ENCODE peak calls at places on chromosomes 1 and 21, in five cellular contexts. One of them, this sample, is unnamed.

GRCh38 chr1:27632387-27633297 is 2.3 kb downstream of the FGR start:
- DNase-seq in A549: no peak
- DNase-seq in neural progenitor cell: no peak
- DNase-seq in tibial artery: no peak
- DNase-seq in lower lobe of right lung: no peak
- DNase-seq in this sample: no peak

GRCh38 chr1:99445486-99445885 is 181.2 kb downstream of the PLPPR4 start:
- DNase-seq in lower lobe of right lung: no peak
- DNase-seq in A549: no peak
- DNase-seq in tibial artery: no peak
- DNase-seq in neural progenitor cell: no peak
- DNase-seq in this sample: no peak

GRCh38 chr1:150021191-150021688 is 10.7 kb upstream of the OTUD7B start:
- DNase-seq in neural progenitor cell: no peak
- DNase-seq in tibial artery: no peak
- DNase-seq in A549: peak; percentile 49
- DNase-seq in lower lobe of right lung: no peak
- DNase-seq in this sample: peak; percentile 79

GRCh38 chr1:172167801-172168596 is 252.5 kb upstream of the C1orf105 start:
- DNase-seq in neural progenitor cell: no peak
- DNase-seq in tibial artery: no peak
- DNase-seq in lower lobe of right lung: no peak
- DNase-seq in A549: no peak
- DNase-seq in this sample: no peak

GRCh38 chr1:86913399-86913895 is 479 bp downstream of the SELENOF start:
- DNase-seq in tibial artery: no peak
- DNase-seq in A549: peak; percentile 2
- DNase-seq in neural progenitor cell: peak; percentile 45
- DNase-seq in lower lobe of right lung: no peak
- DNase-seq in this sample: no peak

GRCh38 chr1:211698161-211699026 is 23.0 kb upstream of the NEK2 start:
- DNase-seq in lower lobe of right lung: peak; percentile 91
- DNase-seq in A549: peak; percentile 81
- DNase-seq in neural progenitor cell: peak; percentile 84
- DNase-seq in tibial artery: peak; percentile 68
- DNase-seq in this sample: peak; percentile 91

GRCh38 chr1:154171880-154172279 is 17.0 kb upstream of the NUP210L start:
- DNase-seq in tibial artery: no peak
- DNase-seq in A549: no peak
- DNase-seq in lower lobe of right lung: no peak
- DNase-seq in neural progenitor cell: no peak
- DNase-seq in this sample: no peak

GRCh38 chr1:190138711-190139110 is 339.0 kb downstream of the BRINP3 start:
- DNase-seq in A549: no peak
- DNase-seq in lower lobe of right lung: no peak
- DNase-seq in neural progenitor cell: peak; percentile 8
- DNase-seq in tibial artery: no peak
- DNase-seq in this sample: no peak

GRCh38 chr1:215526147-215526845 is 40.8 kb upstream of the KCTD3 start:
- DNase-seq in lower lobe of right lung: no peak
- DNase-seq in A549: peak; percentile 52
- DNase-seq in neural progenitor cell: peak; percentile 59
- DNase-seq in tibial artery: no peak
- DNase-seq in this sample: no peak

GRCh38 chr1:59947047-59947938 is 20.7 kb upstream of the CYP2J2 start:
- DNase-seq in neural progenitor cell: peak; percentile 81
- DNase-seq in tibial artery: peak; percentile 33
- DNase-seq in A549: peak; percentile 52
- DNase-seq in lower lobe of right lung: peak; percentile 51
- DNase-seq in this sample: peak; percentile 66

GRCh38 chr21:44802396-44803153 is 955 bp upstream of the UBE2G2 start:
- DNase-seq in tibial artery: no peak
- DNase-seq in lower lobe of right lung: no peak
- DNase-seq in A549: no peak
- DNase-seq in neural progenitor cell: peak; percentile 72
- DNase-seq in this sample: no peak

GRCh38 chr1:184753608-184754478 is 815 bp downstream of the EDEM3 start:
- DNase-seq in lower lobe of right lung: peak; percentile 71
- DNase-seq in A549: peak; percentile 21
- DNase-seq in neural progenitor cell: peak; percentile 79
- DNase-seq in tibial artery: peak; percentile 23
- DNase-seq in this sample: peak; percentile 64

GRCh38 chr1:10824821-10825540 is 28.5 kb upstream of the CASZ1 start:
- DNase-seq in A549: peak; percentile 27
- DNase-seq in lower lobe of right lung: no peak
- DNase-seq in tibial artery: no peak
- DNase-seq in neural progenitor cell: no peak
- DNase-seq in this sample: no peak

GRCh38 chr1:200346744-200347143 is 63.1 kb downstream of the ZNF281 start:
- DNase-seq in A549: no peak
- DNase-seq in lower lobe of right lung: no peak
- DNase-seq in neural progenitor cell: no peak
- DNase-seq in tibial artery: no peak
- DNase-seq in this sample: no peak

GRCh38 chr1:10519016-10519417 is 44.3 kb downstream of the PEX14 start:
- DNase-seq in neural progenitor cell: peak; percentile 72
- DNase-seq in lower lobe of right lung: no peak
- DNase-seq in A549: no peak
- DNase-seq in tibial artery: no peak
- DNase-seq in this sample: no peak

GRCh38 chr21:33931799-33932390 is 16.3 kb upstream of the ATP5PO start:
- DNase-seq in A549: no peak
- DNase-seq in tibial artery: no peak
- DNase-seq in lower lobe of right lung: no peak
- DNase-seq in neural progenitor cell: no peak
- DNase-seq in this sample: no peak

GRCh38 chr1:46547481-46548383 is 3.7 kb downstream of the KNCN start:
- DNase-seq in A549: peak; percentile 56
- DNase-seq in tibial artery: peak; percentile 17
- DNase-seq in lower lobe of right lung: no peak
- DNase-seq in neural progenitor cell: peak; percentile 78
- DNase-seq in this sample: no peak

GRCh38 chr1:84344286-84344685 is 42.8 kb downstream of the SAMD13 start:
- DNase-seq in neural progenitor cell: no peak
- DNase-seq in lower lobe of right lung: peak; percentile 53
- DNase-seq in A549: no peak
- DNase-seq in tibial artery: no peak
- DNase-seq in this sample: no peak

GRCh38 chr1:84859866-84860265 is 33.1 kb downstream of the LPAR3 start:
- DNase-seq in neural progenitor cell: no peak
- DNase-seq in lower lobe of right lung: no peak
- DNase-seq in A549: no peak
- DNase-seq in tibial artery: no peak
- DNase-seq in this sample: no peak

GRCh38 chr21:41188476-41189146 is 20.7 kb downstream of the BACE2 start:
- DNase-seq in A549: no peak
- DNase-seq in lower lobe of right lung: no peak
- DNase-seq in tibial artery: no peak
- DNase-seq in neural progenitor cell: no peak
- DNase-seq in this sample: no peak

GRCh38 chr1:99738858-99739465 is 27.5 kb downstream of the FRRS1 start:
- DNase-seq in neural progenitor cell: no peak
- DNase-seq in lower lobe of right lung: no peak
- DNase-seq in A549: peak; percentile 2
- DNase-seq in tibial artery: no peak
- DNase-seq in this sample: peak; percentile 63

GRCh38 chr1:156788136-156788535 is 20.8 kb downstream of the PRCC start:
- DNase-seq in lower lobe of right lung: no peak
- DNase-seq in tibial artery: no peak
- DNase-seq in neural progenitor cell: no peak
- DNase-seq in A549: no peak
- DNase-seq in this sample: no peak
- TF ChIP-seq CTCF in lower lobe of right lung: no peak
- TF ChIP-seq CTCF in tibial artery: no peak
- TF ChIP-seq CTCF in neural progenitor cell: no peak
- TF ChIP-seq CTCF in A549: no peak
- TF ChIP-seq CTCF in this sample: no peak

DNA sequence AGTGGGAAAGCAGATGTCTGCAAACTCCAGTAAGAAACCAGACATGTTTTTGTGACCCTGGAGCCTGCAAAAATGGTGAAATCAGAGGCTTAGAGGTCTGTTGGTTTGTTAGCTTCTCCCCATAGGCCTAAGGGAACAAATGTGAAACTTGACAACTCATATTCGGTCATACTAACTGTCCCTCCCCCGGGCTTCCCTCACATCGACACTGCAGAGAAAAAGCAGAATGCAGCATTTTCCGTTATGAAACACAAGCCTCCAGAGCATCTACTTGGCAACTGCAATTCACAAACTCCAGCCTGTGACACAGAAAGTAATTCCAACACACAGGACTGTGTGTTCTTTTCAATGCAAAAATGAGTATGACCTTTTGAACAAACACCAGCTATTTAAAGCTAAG is 3.7 kb downstream of the KCNA2 start:
- DNase-seq in A549: no peak
- DNase-seq in neural progenitor cell: no peak
- DNase-seq in tibial artery: no peak
- DNase-seq in lower lobe of right lung: no peak
- DNase-seq in this sample: no peak
- H3K4me3 ChIP-seq in A549: no peak overlapping the region
- H3K4me3 ChIP-seq in neural progenitor cell: no peak overlapping the region
- H3K4me3 ChIP-seq in tibial artery: no peak overlapping the region
- H3K4me3 ChIP-seq in lower lobe of right lung: no peak overlapping the region
- H3K4me3 ChIP-seq in this sample: no peak overlapping the region

DNA sequence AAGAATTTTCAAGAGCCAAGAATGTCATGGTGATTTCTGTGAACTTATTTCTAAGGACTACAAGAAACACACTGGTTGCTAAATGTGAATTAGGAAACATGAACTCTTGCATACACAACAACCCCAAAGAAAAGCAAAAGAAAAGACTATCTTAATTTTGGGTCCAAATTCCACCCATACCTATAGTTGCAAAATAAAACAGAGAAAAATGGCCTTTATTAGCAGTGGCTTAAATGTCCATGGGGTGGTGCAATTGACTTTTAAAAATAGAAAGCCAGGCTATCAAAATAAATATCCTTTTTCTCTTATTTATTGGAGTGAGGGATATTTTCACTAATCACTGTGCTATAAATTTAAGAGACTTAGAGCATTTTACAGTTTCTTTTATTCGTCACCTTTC is 80.9 kb upstream of the DPYD start:
- DNase-seq in A549: peak; percentile 28
- DNase-seq in tibial artery: no peak
- DNase-seq in lower lobe of right lung: no peak
- DNase-seq in neural progenitor cell: no peak
- DNase-seq in this sample: no peak
- TF ChIP-seq CTCF in A549: peak; percentile 50
- TF ChIP-seq CTCF in tibial artery: peak; percentile 20
- TF ChIP-seq CTCF in lower lobe of right lung: no peak
- TF ChIP-seq CTCF in neural progenitor cell: no peak
- TF ChIP-seq CTCF in this sample: no peak

GRCh38 chr1:152189657-152190442 is 30.8 kb upstream of the RPTN start:
- DNase-seq in A549: peak; percentile 83
- DNase-seq in neural progenitor cell: peak; percentile 57
- DNase-seq in lower lobe of right lung: peak; percentile 74
- DNase-seq in tibial artery: peak; percentile 58
- DNase-seq in this sample: peak; percentile 54
- H3K4me3 ChIP-seq in A549: peak overlapping the region; percentile 80
- H3K4me3 ChIP-seq in neural progenitor cell: no peak overlapping the region
- H3K4me3 ChIP-seq in lower lobe of right lung: peak overlapping the region; percentile 62
- H3K4me3 ChIP-seq in tibial artery: peak overlapping the region; percentile 48
- H3K4me3 ChIP-seq in this sample: peak overlapping the region; percentile 41

DNA sequence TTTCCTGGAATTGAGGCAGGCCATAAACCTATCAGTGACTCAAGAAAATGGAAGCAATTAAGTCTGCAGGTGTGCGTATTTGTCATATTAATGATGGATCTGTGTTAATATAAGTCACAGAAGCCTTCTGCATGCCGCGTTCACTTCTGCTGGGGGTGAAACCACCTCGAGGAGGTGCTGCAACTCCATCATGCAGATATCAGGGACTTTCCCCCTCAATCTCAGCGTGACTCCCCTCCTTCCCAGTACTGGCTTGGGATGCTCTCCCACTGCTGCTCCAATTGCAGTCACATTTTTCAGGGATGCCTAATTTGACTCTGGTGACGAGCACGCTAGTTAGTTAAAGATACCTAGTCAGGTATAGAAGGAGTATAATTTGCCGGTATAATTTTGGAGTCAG is 87.5 kb downstream of the ASTN1 start:
- DNase-seq in A549: no peak
- DNase-seq in tibial artery: no peak
- DNase-seq in lower lobe of right lung: no peak
- DNase-seq in neural progenitor cell: no peak
- DNase-seq in this sample: no peak
- TF ChIP-seq CTCF in A549: no peak
- TF ChIP-seq CTCF in tibial artery: no peak
- TF ChIP-seq CTCF in lower lobe of right lung: no peak
- TF ChIP-seq CTCF in neural progenitor cell: no peak
- TF ChIP-seq CTCF in this sample: no peak

GRCh38 chr1:243487036-243487648 is 231.3 kb downstream of the SDCCAG8 start:
- DNase-seq in A549: no peak
- DNase-seq in neural progenitor cell: no peak
- DNase-seq in tibial artery: no peak
- DNase-seq in lower lobe of right lung: no peak
- DNase-seq in this sample: no peak
- H3K4me3 ChIP-seq in A549: peak overlapping the region; percentile 64
- H3K4me3 ChIP-seq in neural progenitor cell: no peak overlapping the region
- H3K4me3 ChIP-seq in tibial artery: no peak overlapping the region
- H3K4me3 ChIP-seq in lower lobe of right lung: no peak overlapping the region
- H3K4me3 ChIP-seq in this sample: no peak overlapping the region

This sample was measured in right lobe of liver.